ENCODE peak calls at places on chromosomes 5 and 9, in six cellular contexts. K is stomach, C is fibroblast of pulmonary artery, Z is cardiac fibroblast, U is lower lobe of right lung, M is heart right ventricle. Y is an unnamed sample.

GRCh38 chr5:99590806-99591205 is 662.0 kb upstream of the CHD1 start:
- DNase-seq in K (no peak), M (no peak), U (no peak), Z (no peak), C (no peak), Y (no peak)

GRCh38 chr9:20040991-20041606 is 252.3 kb upstream of the SLC24A2 start:
- DNase-seq in M (no peak), C (no peak), U (no peak), Z (no peak), K (no peak), Y (no peak)

GRCh38 chr5:171205375-171205774 is 103.7 kb upstream of the TLX3 start:
- DNase-seq in U (no peak), M (no peak), Z (no peak), C (no peak), K (no peak), Y (no peak)

GRCh38 chr5:158485604-158486081 is 614.1 kb downstream of the EBF1 start:
- DNase-seq in Z (peak), K (no peak), C (no peak), U (no peak), M (no peak), Y (no peak)

GRCh38 chr9:70421272-70422180 is 7.1 kb upstream of the KLF9 start:
- DNase-seq in M (no peak), U (no peak), Z (peak), C (peak), K (no peak), Y (no peak)

GRCh38 chr9:38442473-38443096 is 18.3 kb upstream of the IGFBPL1 start:
- DNase-seq in M (no peak), K (no peak), C (no peak), U (no peak), Z (no peak), Y (no peak)

GRCh38 chr9:13330396-13331004 is 51.0 kb upstream of the MPDZ start:
- DNase-seq in Z (no peak), U (no peak), C (peak), K (no peak), M (peak), Y (no peak)

GRCh38 chr9:35696520-35697215 is 6.9 kb upstream of the TPM2 start:
- DNase-seq in U (peak), M (peak), K (peak), C (peak), Z (peak), Y (no peak)

GRCh38 chr5:163509288-163510040 is 4.0 kb downstream of the MAT2B start:
- DNase-seq in K (peak), Z (peak), M (no peak), C (peak), U (no peak), Y (no peak)

GRCh38 chr9:36316629-36317317 is 58.5 kb upstream of the GNE start:
- DNase-seq in Z (peak), C (peak), M (no peak), K (peak), U (no peak), Y (no peak)

GRCh38 chr5:171419663-171420428 is 399 bp downstream of the FGF18 start:
- DNase-seq in Z (no peak), K (peak), M (peak), C (peak), U (no peak), Y (no peak)

DNA sequence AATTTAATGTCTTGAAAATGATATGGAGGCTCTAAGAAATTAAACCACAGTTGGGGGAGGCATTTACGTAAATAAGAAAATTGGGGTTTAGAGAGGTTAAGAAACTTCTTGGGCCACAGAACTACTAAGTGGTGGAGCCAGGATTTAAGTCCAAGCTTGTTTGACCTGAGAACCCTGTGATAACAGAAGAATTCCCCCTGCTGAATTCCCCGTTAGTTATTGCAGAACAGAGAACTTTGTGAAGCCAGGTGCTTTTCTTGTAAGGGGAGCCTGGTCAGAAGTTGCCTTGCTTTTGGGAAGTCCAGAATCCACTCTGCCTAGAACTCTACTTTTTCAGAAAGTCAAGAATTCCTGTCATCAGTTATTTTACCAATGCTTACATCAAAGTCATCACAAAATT is 309.3 kb upstream of the SEMA6A start:
- DNase-seq in K (no peak), U (no peak), C (no peak), M (no peak), Z (no peak), Y (no peak)
- TF ChIP-seq CTCF in K (no peak), U (no peak), C (no peak), M (no peak), Z (no peak), Y (no peak)

DNA sequence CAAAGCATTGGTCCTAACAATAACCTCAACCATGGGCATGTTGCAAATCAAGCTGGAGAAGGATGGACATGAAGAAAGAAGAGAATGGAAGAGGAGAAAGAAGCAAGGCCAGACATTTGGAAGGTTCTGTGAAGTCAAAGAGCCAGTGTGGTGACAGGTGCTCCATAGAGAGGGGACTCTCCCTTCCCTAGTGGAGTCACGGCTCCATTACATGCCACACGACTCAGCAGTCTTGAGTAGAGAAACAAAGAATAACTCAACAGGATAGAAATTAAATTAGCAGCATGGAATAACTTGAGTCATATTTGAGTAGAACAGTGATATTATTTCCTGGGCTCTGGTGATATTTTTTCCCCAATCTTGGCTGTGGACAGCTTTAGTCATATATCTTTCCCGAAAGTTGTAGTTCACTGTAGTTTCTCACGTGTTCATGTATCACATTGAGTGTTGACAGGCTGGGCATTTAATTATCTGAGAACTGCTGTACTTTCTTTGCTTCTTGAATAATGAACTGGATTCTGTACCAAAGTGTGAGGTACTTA is 149.7 kb upstream of the EFNA5 start:
- DNase-seq in K (no peak), M (no peak), C (no peak), U (no peak), Z (peak), Y (no peak)
- TF ChIP-seq CTCF in K (no peak), M (no peak), C (no peak), U (no peak), Z (no peak), Y (no peak)

DNA sequence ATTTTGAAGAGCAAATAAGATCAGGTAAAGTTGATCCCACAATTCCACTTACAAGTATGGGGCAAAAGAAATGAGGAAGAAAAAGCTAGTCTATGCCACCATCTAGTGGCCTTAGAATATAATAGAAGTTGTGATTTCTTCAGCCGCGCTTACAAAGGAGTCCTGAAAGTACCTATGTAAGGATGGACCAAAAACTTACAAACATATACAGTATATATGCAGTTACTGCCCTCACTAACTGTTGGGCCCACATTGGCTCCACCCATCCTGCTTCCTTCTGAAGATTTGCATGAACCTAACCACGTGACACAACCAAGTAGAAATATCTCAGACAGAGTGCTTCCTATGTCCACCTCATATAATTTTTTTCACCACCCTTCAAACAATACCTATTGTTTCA is 11.7 kb upstream of the OR13D1 start:
- DNase-seq in K (no peak), U (no peak), Z (peak), M (no peak), C (peak), Y (no peak)
- TF ChIP-seq CTCF in K (no peak), U (peak), Z (peak), M (peak), C (peak), Y (peak)

GRCh38 chr5:68334550-68334880 is 119.0 kb downstream of the PIK3R1 start:
- DNase-seq in M (no peak), U (no peak), C (no peak), K (no peak), Z (no peak), Y (no peak)

GRCh38 chr5:68335075-68335474 is 119.5 kb downstream of the PIK3R1 start:
- DNase-seq in U (no peak), K (no peak), C (no peak), M (no peak), Z (no peak), Y (no peak)

GRCh38 chr5:68332546-68332945 is 117.0 kb downstream of the PIK3R1 start:
- DNase-seq in Z (peak), U (no peak), K (no peak), M (no peak), C (peak), Y (no peak)

GRCh38 chr5:68336200-68336599 is 120.6 kb downstream of the PIK3R1 start:
- DNase-seq in U (no peak), C (no peak), Z (no peak), M (no peak), K (no peak), Y (no peak)

DNA sequence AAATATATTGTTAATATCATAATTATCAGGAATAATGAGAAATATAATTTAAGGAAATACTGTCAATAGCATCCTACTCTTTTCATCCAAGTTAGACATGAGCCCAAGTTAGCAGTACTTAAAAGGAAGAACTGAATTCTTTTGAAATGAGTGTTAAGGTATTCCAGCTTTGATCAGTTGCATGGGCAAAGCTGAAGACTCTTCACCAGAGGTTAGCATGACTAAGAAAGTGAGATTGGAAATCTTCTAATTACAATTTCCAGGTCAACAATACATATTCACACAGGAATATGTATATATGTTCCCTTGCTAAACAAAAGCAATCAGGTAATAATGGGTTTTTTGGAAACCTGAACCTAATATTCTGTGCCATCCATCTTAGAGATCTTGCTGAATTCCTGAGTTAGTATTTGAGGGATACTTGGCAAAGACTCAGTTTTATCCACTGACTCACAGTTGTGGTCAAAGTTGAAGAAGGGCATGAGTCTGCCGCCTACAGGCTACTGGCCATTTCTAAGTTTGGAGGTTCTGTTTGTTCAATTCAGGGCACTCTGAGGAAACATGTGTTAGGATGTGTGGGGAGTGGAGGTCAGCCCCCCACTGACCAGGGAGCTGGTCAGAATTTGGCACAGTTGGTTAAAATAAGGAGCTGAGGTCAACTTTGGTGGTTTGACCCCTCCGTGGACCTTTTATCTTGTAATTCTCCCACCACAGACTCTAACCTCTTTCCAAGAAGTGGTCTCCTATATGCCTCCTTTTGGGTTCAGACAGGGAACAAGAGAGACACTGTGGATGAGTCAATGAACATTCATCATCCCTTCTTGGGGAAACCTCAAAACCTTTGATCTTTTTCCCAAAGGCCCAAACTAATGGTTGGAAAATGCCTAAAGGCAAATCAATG is 118.3 kb downstream of the PIK3R1 start:
- DNase-seq in Z (peak), M (no peak), U (no peak), C (peak), K (no peak), Y (no peak)
- TF ChIP-seq CTCF in Z (peak), M (no peak), U (no peak), C (peak), K (no peak), Y (no peak)

DNA sequence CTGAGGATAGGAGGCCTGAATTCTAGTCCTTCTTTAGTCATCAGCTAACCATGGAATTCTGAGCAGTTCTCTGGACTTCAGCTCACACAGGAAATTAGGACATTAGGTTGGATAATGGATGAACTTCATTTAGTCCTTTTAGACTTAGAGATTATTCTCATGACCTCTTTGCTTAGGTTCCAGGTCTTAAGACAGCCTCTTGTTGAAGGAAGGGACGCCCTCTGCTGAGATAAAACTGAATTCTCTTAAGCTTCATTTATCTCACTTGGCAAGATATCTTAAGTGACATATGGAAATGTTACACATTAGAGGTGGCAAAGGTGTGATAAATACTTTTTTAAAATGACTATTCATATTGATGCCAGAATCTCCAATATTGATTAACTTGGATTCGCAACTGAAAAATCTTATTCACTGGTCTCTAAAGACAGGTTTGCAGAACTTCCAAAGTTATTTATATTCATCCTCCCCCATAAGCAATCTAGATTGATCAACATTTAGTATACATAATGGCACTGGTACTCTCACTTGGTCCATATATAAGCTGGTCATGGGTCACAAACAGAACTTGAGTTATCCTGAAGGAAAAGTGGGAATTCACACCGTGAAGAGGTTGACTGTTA is 16.9 kb upstream of the ZNF366 start:
- DNase-seq in U (no peak), C (peak), M (no peak), Z (peak), K (no peak), Y (no peak)
- TF ChIP-seq CTCF in U (peak), C (peak), M (peak), Z (peak), K (no peak), Y (peak)

Y was measured in CD14-positive monocyte.